ENCODE peak calls at places on chromosome 10, in nine cellular contexts. K is stimulated activated CD4-positive, alpha-beta T cell treated with anti-CD3 and anti-CD28 coated beads, Interleukin-1b, Interleukin-23, amount 100 ng/mL, for 4 hours; G is GM03348; B is stimulated activated naive CD8-positive, alpha-beta T cell treated with anti-CD3 and anti-CD28 coated beads, Interleukin-15, Interleukin-2, amounts not matched to agents 100 U/mL and 50 U/mL, for 24 hours; N is sigmoid colon; J is tibial nerve; A is activated CD4-positive, CD25-positive, alpha-beta regulatory T cell treated with anti-CD3 and anti-CD28 coated beads, Interleukin-2, amount 50 U/mL, for 72 hours; U is SW 1271; V is NCI-H460. H is an unnamed sample.

GRCh38 chr10:69449841-69450240 is 1.4 kb upstream of the TSPAN15 start:
- DNase-seq in K (peak), G (peak), B (peak), N (peak), J (peak), A (no peak), U (peak), V (peak), H (peak)

GRCh38 chr10:60427709-60428386 is 38.2 kb upstream of the ANK3 start:
- DNase-seq in K (no peak), G (no peak), B (no peak), N (no peak), J (no peak), A (no peak), U (no peak), V (no peak), H (peak)

GRCh38 chr10:96046546-96046945 is 3.2 kb downstream of the CCNJ start:
- DNase-seq in K (no peak), G (no peak), B (no peak), N (no peak), J (no peak), A (no peak), U (no peak), V (no peak), H (no peak)

GRCh38 chr10:93821051-93821772 is 63.5 kb downstream of the LGI1 start:
- DNase-seq in K (no peak), G (peak), B (no peak), N (no peak), J (no peak), A (no peak), U (no peak), V (peak), H (peak)

GRCh38 chr10:127227027-127227426 is 30.6 kb upstream of the INSYN2A start:
- DNase-seq in K (no peak), G (no peak), B (no peak), N (no peak), J (no peak), A (no peak), U (no peak), V (no peak), H (no peak)

GRCh38 chr10:127600479-127600878 is 51.4 kb downstream of the NPS start:
- DNase-seq in K (no peak), G (no peak), B (no peak), N (no peak), J (no peak), A (no peak), U (no peak), V (peak), H (no peak)

GRCh38 chr10:3825244-3825643 is 40.2 kb upstream of the KLF6 start:
- DNase-seq in K (no peak), G (peak), B (no peak), N (no peak), J (no peak), A (no peak), U (no peak), V (no peak), H (peak)

GRCh38 chr10:16566202-16566805 is 44.6 kb upstream of the C1QL3 start:
- DNase-seq in K (no peak), G (no peak), B (no peak), N (no peak), J (no peak), A (no peak), U (no peak), V (no peak), H (no peak)

GRCh38 chr10:132607491-132607890 is 69.9 kb downstream of the INPP5A start:
- DNase-seq in K (no peak), G (no peak), B (no peak), N (peak), J (no peak), A (no peak), U (no peak), V (no peak), H (no peak)

GRCh38 chr10:94012834-94013830 is 19.4 kb downstream of the PLCE1 start:
- DNase-seq in K (no peak), G (peak), B (no peak), N (no peak), J (no peak), A (no peak), U (no peak), V (no peak), H (peak)

GRCh38 chr10:68598978-68599753 is 39.0 kb downstream of the TET1 start:
- DNase-seq in K (no peak), G (peak), B (no peak), N (peak), J (no peak), A (no peak), U (no peak), V (no peak), H (peak)

GRCh38 chr10:71748671-71749191 is 24.6 kb downstream of the VSIR start:
- DNase-seq in K (no peak), G (no peak), B (peak), N (peak), J (peak), A (peak), U (no peak), V (no peak), H (no peak)

GRCh38 chr10:90779573-90779972 is 78.3 kb downstream of the HTR7 start:
- DNase-seq in K (no peak), G (no peak), B (no peak), N (no peak), J (no peak), A (no peak), U (no peak), V (peak), H (peak)

GRCh38 chr10:125343118-125343752 is 182.9 kb upstream of the CTBP2 start:
- DNase-seq in K (no peak), G (peak), B (no peak), N (no peak), J (no peak), A (no peak), U (no peak), V (peak), H (peak)

GRCh38 chr10:124066744-124067714 is 26.4 kb downstream of the CHST15 start:
- DNase-seq in K (no peak), G (no peak), B (no peak), N (no peak), J (no peak), A (no peak), U (no peak), V (no peak), H (no peak)

GRCh38 chr10:30453764-30454527 is 20.0 kb downstream of the MAP3K8 start:
- DNase-seq in K (no peak), G (no peak), B (no peak), N (no peak), J (no peak), A (no peak), U (no peak), V (no peak), H (no peak)

GRCh38 chr10:50398383-50398782 is 147.1 kb upstream of the ASAH2 start:
- DNase-seq in K (no peak), G (no peak), B (no peak), N (no peak), J (no peak), A (no peak), U (no peak), V (peak), H (no peak)

GRCh38 chr10:52447931-52448353 is 133.9 kb downstream of the DKK1 start:
- DNase-seq in K (no peak), G (no peak), B (no peak), N (no peak), J (no peak), A (no peak), U (no peak), V (no peak), H (peak)

GRCh38 chr10:33132626-33133025 is 174.6 kb upstream of the ITGB1 start:
- DNase-seq in K (no peak), G (no peak), B (peak), N (no peak), J (no peak), A (no peak), U (no peak), V (no peak), H (no peak)

GRCh38 chr10:112175409-112175808 is 8.2 kb downstream of the GPAM start:
- DNase-seq in K (no peak), G (no peak), B (no peak), N (no peak), J (no peak), A (no peak), U (no peak), V (no peak), H (no peak)

GRCh38 chr10:13105184-13105583 is 5.2 kb downstream of the OPTN start:
- DNase-seq in K (no peak), G (no peak), B (no peak), N (no peak), J (no peak), A (no peak), U (no peak), V (no peak), H (peak)

GRCh38 chr10:33774857-33775256 is 440.4 kb upstream of the NRP1 start:
- DNase-seq in K (no peak), G (no peak), B (no peak), N (no peak), J (no peak), A (no peak), U (no peak), V (no peak), H (no peak)

GRCh38 chr10:43417950-43418768 is 9.2 kb upstream of the HNRNPF start:
- DNase-seq in K (no peak), G (no peak), B (peak), N (no peak), J (no peak), A (no peak), U (no peak), V (no peak), H (no peak)

GRCh38 chr10:31927597-31928530 is 767 bp downstream of the ARHGAP12 start:
- DNase-seq in K (peak), G (peak), B (peak), N (peak), J (peak), A (peak), U (peak), V (no peak), H (peak)

GRCh38 chr10:58513189-58514101 is 773 bp downstream of the BICC1 start:
- DNase-seq in K (no peak), G (peak), B (no peak), N (peak), J (peak), A (no peak), U (no peak), V (no peak), H (peak)

GRCh38 chr10:71891437-71891836 is 40.4 kb upstream of the PSAP start:
- DNase-seq in K (no peak), G (no peak), B (no peak), N (no peak), J (no peak), A (no peak), U (no peak), V (no peak), H (no peak)

GRCh38 chr10:34581871-34582532 is 233.1 kb downstream of the PARD3 start:
- DNase-seq in K (no peak), G (peak), B (no peak), N (no peak), J (no peak), A (no peak), U (no peak), V (no peak), H (peak)

GRCh38 chr10:114683162-114683561 is 25.1 kb upstream of the ABLIM1 start:
- DNase-seq in K (no peak), G (no peak), B (no peak), N (no peak), J (no peak), A (no peak), U (no peak), V (no peak), H (no peak)

GRCh38 chr10:86139066-86139657 is 227.4 kb downstream of the GRID1 start:
- DNase-seq in K (no peak), G (no peak), B (peak), N (no peak), J (no peak), A (no peak), U (no peak), V (peak), H (peak)

GRCh38 chr10:22475857-22476600 is 130.7 kb downstream of the SPAG6 start:
- DNase-seq in K (peak), G (peak), B (peak), N (no peak), J (no peak), A (peak), U (no peak), V (no peak), H (peak)

H was measured in GM23248.